ENCODE peak calls at places on chromosomes 6 and 20, in seven cellular contexts. One of them, this sample, is unnamed.

GRCh38 chr6:44932651-44933091 is 395.5 kb upstream of the RUNX2 start:
- DNase-seq in CD4-positive, alpha-beta T cell: peak
- DNase-seq in NAMALWA: no peak
- DNase-seq in ascending aorta: no peak
- DNase-seq in osteocyte: no peak
- DNase-seq in ACHN: no peak
- DNase-seq in AG04450: no peak
- DNase-seq in this sample: no peak

GRCh38 chr6:32082951-32083350 is 26.2 kb downstream of the TNXB start:
- DNase-seq in AG04450: no peak
- DNase-seq in CD4-positive, alpha-beta T cell: no peak
- DNase-seq in ascending aorta: peak
- DNase-seq in NAMALWA: no peak
- DNase-seq in osteocyte: no peak
- DNase-seq in ACHN: no peak
- DNase-seq in this sample: no peak

GRCh38 chr6:32763417-32763816 is at the start of gene HLA-DQB2:
- DNase-seq in ascending aorta: no peak
- DNase-seq in AG04450: no peak
- DNase-seq in ACHN: no peak
- DNase-seq in NAMALWA: peak
- DNase-seq in CD4-positive, alpha-beta T cell: no peak
- DNase-seq in osteocyte: no peak
- DNase-seq in this sample: no peak

GRCh38 chr6:101146389-101146788 is 247.1 kb upstream of the GRIK2 start:
- DNase-seq in ascending aorta: no peak
- DNase-seq in AG04450: no peak
- DNase-seq in ACHN: no peak
- DNase-seq in NAMALWA: no peak
- DNase-seq in osteocyte: no peak
- DNase-seq in CD4-positive, alpha-beta T cell: no peak
- DNase-seq in this sample: no peak

GRCh38 chr6:14921170-14921569 is 324.7 kb upstream of the JARID2 start:
- DNase-seq in ACHN: no peak
- DNase-seq in ascending aorta: peak
- DNase-seq in osteocyte: no peak
- DNase-seq in CD4-positive, alpha-beta T cell: no peak
- DNase-seq in NAMALWA: no peak
- DNase-seq in AG04450: no peak
- DNase-seq in this sample: no peak

GRCh38 chr20:49340161-49340966 is 62.5 kb upstream of the ZNFX1 start:
- DNase-seq in ascending aorta: no peak
- DNase-seq in AG04450: no peak
- DNase-seq in CD4-positive, alpha-beta T cell: no peak
- DNase-seq in NAMALWA: no peak
- DNase-seq in osteocyte: no peak
- DNase-seq in ACHN: no peak
- DNase-seq in this sample: no peak

GRCh38 chr6:134640229-134640628 is 309.7 kb downstream of the ALDH8A1 start:
- DNase-seq in ACHN: no peak
- DNase-seq in CD4-positive, alpha-beta T cell: no peak
- DNase-seq in AG04450: no peak
- DNase-seq in NAMALWA: no peak
- DNase-seq in osteocyte: no peak
- DNase-seq in ascending aorta: no peak
- DNase-seq in this sample: no peak

GRCh38 chr6:1609662-1610496 is at the start of gene FOXC1:
- DNase-seq in osteocyte: peak
- DNase-seq in AG04450: peak
- DNase-seq in NAMALWA: no peak
- DNase-seq in ACHN: peak
- DNase-seq in CD4-positive, alpha-beta T cell: no peak
- DNase-seq in ascending aorta: peak
- DNase-seq in this sample: peak

GRCh38 chr20:20410678-20411077 is 42.8 kb downstream of the INSM1 start:
- DNase-seq in CD4-positive, alpha-beta T cell: no peak
- DNase-seq in ascending aorta: no peak
- DNase-seq in osteocyte: no peak
- DNase-seq in ACHN: no peak
- DNase-seq in AG04450: no peak
- DNase-seq in NAMALWA: no peak
- DNase-seq in this sample: no peak

GRCh38 chr6:16136536-16137450 is 7.9 kb downstream of the MYLIP start:
- DNase-seq in NAMALWA: no peak
- DNase-seq in CD4-positive, alpha-beta T cell: peak
- DNase-seq in AG04450: peak
- DNase-seq in osteocyte: no peak
- DNase-seq in ascending aorta: no peak
- DNase-seq in ACHN: peak
- DNase-seq in this sample: no peak

This sample was measured in RPMI8226.